ENCODE peak calls at places on chromosomes 3 and 15, in four cellular contexts. One of them, this sample, is unnamed.

GRCh38 chr15:74326759-74327158 is 40.7 kb downstream of the CYP11A1 start:
- DNase-seq in cardiac fibroblast: peak; percentile 27
- DNase-seq in fibroblast of lung: no peak
- DNase-seq in body of pancreas: no peak
- DNase-seq in this sample: peak; percentile 38

GRCh38 chr3:56923546-56924224 is 121.9 kb upstream of the ARHGEF3 start:
- DNase-seq in cardiac fibroblast: peak; percentile 89
- DNase-seq in fibroblast of lung: peak; percentile 41
- DNase-seq in body of pancreas: peak; percentile 23
- DNase-seq in this sample: peak; percentile 32

GRCh38 chr3:41674449-41674848 is 287.5 kb downstream of the ULK4 start:
- DNase-seq in cardiac fibroblast: no peak
- DNase-seq in fibroblast of lung: peak; percentile 33
- DNase-seq in body of pancreas: no peak
- DNase-seq in this sample: no peak

GRCh38 chr3:134663646-134664456 is 13.0 kb upstream of the KY start:
- DNase-seq in cardiac fibroblast: peak; percentile 46
- DNase-seq in fibroblast of lung: peak; percentile 62
- DNase-seq in body of pancreas: no peak
- DNase-seq in this sample: no peak

GRCh38 chr3:81270603-81271371 is 490.7 kb downstream of the GBE1 start:
- DNase-seq in cardiac fibroblast: no peak
- DNase-seq in fibroblast of lung: no peak
- DNase-seq in body of pancreas: no peak
- DNase-seq in this sample: no peak

GRCh38 chr15:98850991-98851776 is 156.4 kb downstream of the PGPEP1L start:
- DNase-seq in cardiac fibroblast: peak; percentile 82
- DNase-seq in fibroblast of lung: peak; percentile 60
- DNase-seq in body of pancreas: peak; percentile 71
- DNase-seq in this sample: peak; percentile 64

GRCh38 chr3:106860182-106860581 is 517.1 kb upstream of the CCDC54 start:
- DNase-seq in cardiac fibroblast: no peak
- DNase-seq in fibroblast of lung: no peak
- DNase-seq in body of pancreas: no peak
- DNase-seq in this sample: no peak

GRCh38 chr15:77496710-77497107 is 76.0 kb downstream of the HMG20A start:
- DNase-seq in cardiac fibroblast: peak; percentile 99
- DNase-seq in fibroblast of lung: peak; percentile 95
- DNase-seq in body of pancreas: peak; percentile 79
- DNase-seq in this sample: peak; percentile 96

GRCh38 chr3:161108840-161109239 is 3.7 kb upstream of the B3GALNT1 start:
- DNase-seq in cardiac fibroblast: no peak
- DNase-seq in fibroblast of lung: peak; percentile 51
- DNase-seq in body of pancreas: no peak
- DNase-seq in this sample: peak; percentile 87

GRCh38 chr3:104133630-104134029 is 1233.1 kb upstream of the ALCAM start:
- DNase-seq in cardiac fibroblast: no peak
- DNase-seq in fibroblast of lung: no peak
- DNase-seq in body of pancreas: no peak
- DNase-seq in this sample: no peak

GRCh38 chr3:46982581-46982980 is 3.1 kb downstream of the NBEAL2 start:
- DNase-seq in cardiac fibroblast: no peak
- DNase-seq in fibroblast of lung: no peak
- DNase-seq in body of pancreas: no peak
- DNase-seq in this sample: no peak

GRCh38 chr15:74370471-74370870 is 3.0 kb upstream of the CYP11A1 start:
- DNase-seq in cardiac fibroblast: no peak
- DNase-seq in fibroblast of lung: no peak
- DNase-seq in body of pancreas: no peak
- DNase-seq in this sample: no peak

GRCh38 chr3:171293142-171293782 is 166.9 kb downstream of the TNIK start:
- DNase-seq in cardiac fibroblast: no peak
- DNase-seq in fibroblast of lung: no peak
- DNase-seq in body of pancreas: no peak
- DNase-seq in this sample: no peak

GRCh38 chr15:77032052-77032646 is 37.2 kb downstream of the PSTPIP1 start:
- DNase-seq in cardiac fibroblast: no peak
- DNase-seq in fibroblast of lung: no peak
- DNase-seq in body of pancreas: no peak
- DNase-seq in this sample: no peak

GRCh38 chr3:16813336-16813735 is 71.4 kb upstream of the PLCL2 start:
- DNase-seq in cardiac fibroblast: no peak
- DNase-seq in fibroblast of lung: no peak
- DNase-seq in body of pancreas: no peak
- DNase-seq in this sample: no peak

GRCh38 chr3:73140772-73141434 is 79.4 kb downstream of the EBLN2 start:
- DNase-seq in cardiac fibroblast: no peak
- DNase-seq in fibroblast of lung: no peak
- DNase-seq in body of pancreas: no peak
- DNase-seq in this sample: no peak

GRCh38 chr3:22685598-22685997 is 517.5 kb upstream of the UBE2E2 start:
- DNase-seq in cardiac fibroblast: no peak
- DNase-seq in fibroblast of lung: no peak
- DNase-seq in body of pancreas: no peak
- DNase-seq in this sample: peak; percentile 8

GRCh38 chr15:60076055-60076454 is 71.9 kb downstream of the FOXB1 start:
- DNase-seq in cardiac fibroblast: no peak
- DNase-seq in fibroblast of lung: no peak
- DNase-seq in body of pancreas: no peak
- DNase-seq in this sample: no peak

GRCh38 chr15:60077581-60078359 is 73.7 kb downstream of the FOXB1 start:
- DNase-seq in cardiac fibroblast: no peak
- DNase-seq in fibroblast of lung: no peak
- DNase-seq in body of pancreas: no peak
- DNase-seq in this sample: no peak

GRCh38 chr15:60076582-60077263 is 72.6 kb downstream of the FOXB1 start:
- DNase-seq in cardiac fibroblast: no peak
- DNase-seq in fibroblast of lung: no peak
- DNase-seq in body of pancreas: no peak
- DNase-seq in this sample: no peak

GRCh38 chr15:60081976-60082375 is 77.9 kb downstream of the FOXB1 start:
- DNase-seq in cardiac fibroblast: no peak
- DNase-seq in fibroblast of lung: no peak
- DNase-seq in body of pancreas: no peak
- DNase-seq in this sample: no peak

GRCh38 chr15:60079210-60079609 is 75.1 kb downstream of the FOXB1 start:
- DNase-seq in cardiac fibroblast: peak; percentile 33
- DNase-seq in fibroblast of lung: no peak
- DNase-seq in body of pancreas: no peak
- DNase-seq in this sample: peak; percentile 24
- TF ChIP-seq CTCF in cardiac fibroblast: peak; percentile 48
- TF ChIP-seq CTCF in fibroblast of lung: peak; percentile 30
- TF ChIP-seq CTCF in body of pancreas: no peak
- TF ChIP-seq CTCF in this sample: no peak

GRCh38 chr3:120446891-120447668 is 3.7 kb downstream of the FSTL1 start:
- DNase-seq in cardiac fibroblast: no peak
- DNase-seq in fibroblast of lung: no peak
- DNase-seq in body of pancreas: no peak
- DNase-seq in this sample: no peak

GRCh38 chr3:120450914-120451669 is at the start of gene FSTL1:
- DNase-seq in cardiac fibroblast: peak; percentile 82
- DNase-seq in fibroblast of lung: peak; percentile 83
- DNase-seq in body of pancreas: no peak
- DNase-seq in this sample: peak; percentile 86

GRCh38 chr3:120449701-120450216 is 1.0 kb downstream of the FSTL1 start:
- DNase-seq in cardiac fibroblast: peak; percentile 68
- DNase-seq in fibroblast of lung: peak; percentile 71
- DNase-seq in body of pancreas: no peak
- DNase-seq in this sample: peak; percentile 83

GRCh38 chr3:120450261-120450913 is 405 bp downstream of the FSTL1 start:
- DNase-seq in cardiac fibroblast: peak; percentile 47
- DNase-seq in fibroblast of lung: no peak
- DNase-seq in body of pancreas: peak; percentile 35
- DNase-seq in this sample: peak; percentile 51

GRCh38 chr3:120448707-120449650 is 1.8 kb downstream of the FSTL1 start:
- DNase-seq in cardiac fibroblast: peak; percentile 77
- DNase-seq in fibroblast of lung: peak; percentile 95
- DNase-seq in body of pancreas: no peak
- DNase-seq in this sample: peak; percentile 79
- H3K4me3 ChIP-seq in cardiac fibroblast: peak overlapping the region; percentile 84
- H3K4me3 ChIP-seq in fibroblast of lung: peak overlapping the region; percentile 85
- H3K4me3 ChIP-seq in body of pancreas: no peak overlapping the region
- H3K4me3 ChIP-seq in this sample: peak overlapping the region; percentile 85

GRCh38 chr3:2392981-2393380 is 294.3 kb downstream of the CNTN4 start:
- DNase-seq in cardiac fibroblast: no peak
- DNase-seq in fibroblast of lung: no peak
- DNase-seq in body of pancreas: no peak
- DNase-seq in this sample: no peak

GRCh38 chr3:2391876-2392275 is 293.2 kb downstream of the CNTN4 start:
- DNase-seq in cardiac fibroblast: no peak
- DNase-seq in fibroblast of lung: no peak
- DNase-seq in body of pancreas: no peak
- DNase-seq in this sample: no peak

GRCh38 chr3:2390926-2391532 is 292.4 kb downstream of the CNTN4 start:
- DNase-seq in cardiac fibroblast: no peak
- DNase-seq in fibroblast of lung: no peak
- DNase-seq in body of pancreas: no peak
- DNase-seq in this sample: no peak
- TF ChIP-seq CTCF in cardiac fibroblast: no peak
- TF ChIP-seq CTCF in fibroblast of lung: no peak
- TF ChIP-seq CTCF in body of pancreas: no peak
- TF ChIP-seq CTCF in this sample: no peak

GRCh38 chr15:40558952-40559742 is 5.7 kb downstream of the CCDC32 start:
- DNase-seq in cardiac fibroblast: no peak
- DNase-seq in fibroblast of lung: no peak
- DNase-seq in body of pancreas: no peak
- DNase-seq in this sample: no peak
- H3K4me3 ChIP-seq in cardiac fibroblast: no peak overlapping the region
- H3K4me3 ChIP-seq in fibroblast of lung: no peak overlapping the region
- H3K4me3 ChIP-seq in body of pancreas: no peak overlapping the region
- H3K4me3 ChIP-seq in this sample: no peak overlapping the region

DNA sequence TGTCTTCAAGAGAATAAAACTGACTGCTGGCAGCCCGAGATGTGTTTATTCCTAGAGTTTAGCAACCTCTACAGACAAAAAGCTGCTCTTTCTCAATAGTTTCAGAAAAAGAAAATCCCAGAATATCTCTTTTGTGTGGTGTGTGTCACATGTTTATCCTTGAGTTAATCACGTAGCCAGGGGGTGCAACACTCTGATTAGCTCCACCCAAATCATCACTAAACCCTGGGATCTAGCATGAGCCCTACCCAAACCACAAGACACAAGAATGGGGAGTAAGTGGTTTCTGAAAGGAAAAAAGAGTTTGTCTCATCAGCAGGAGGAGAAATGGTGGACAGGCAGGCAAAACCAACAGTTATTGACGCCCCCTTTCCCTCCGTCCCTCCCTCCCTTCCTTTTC is 78.5 kb upstream of the AGBL1 start:
- DNase-seq in cardiac fibroblast: no peak
- DNase-seq in fibroblast of lung: peak; percentile 71
- DNase-seq in body of pancreas: no peak
- DNase-seq in this sample: no peak
- TF ChIP-seq CTCF in cardiac fibroblast: no peak
- TF ChIP-seq CTCF in fibroblast of lung: no peak
- TF ChIP-seq CTCF in body of pancreas: no peak
- TF ChIP-seq CTCF in this sample: no peak

DNA sequence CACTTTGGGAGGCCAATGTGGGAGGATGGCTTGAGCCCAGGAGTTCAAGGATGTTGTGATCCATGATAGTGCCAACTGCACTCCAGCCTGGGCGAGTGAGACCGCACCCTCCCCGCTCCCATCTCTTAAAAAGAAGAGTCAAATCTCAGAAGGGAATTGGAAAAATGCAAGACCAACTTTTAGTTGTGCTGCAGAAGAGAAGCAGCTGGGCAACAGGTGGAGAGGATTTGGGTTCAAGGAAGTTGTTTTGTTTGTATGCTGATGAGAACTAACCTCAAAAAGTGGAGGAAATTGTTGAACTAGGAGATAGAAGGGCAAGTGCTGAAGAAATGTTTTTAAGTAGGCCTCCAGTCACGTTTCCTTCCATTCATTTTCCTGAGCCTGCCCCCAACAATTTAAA is 12.8 kb upstream of the PDCD7 start:
- DNase-seq in cardiac fibroblast: no peak
- DNase-seq in fibroblast of lung: no peak
- DNase-seq in body of pancreas: no peak
- DNase-seq in this sample: no peak
- H3K4me3 ChIP-seq in cardiac fibroblast: no peak overlapping the region
- H3K4me3 ChIP-seq in fibroblast of lung: no peak overlapping the region
- H3K4me3 ChIP-seq in body of pancreas: no peak overlapping the region
- H3K4me3 ChIP-seq in this sample: no peak overlapping the region

GRCh38 chr15:59814409-59814808 is 125.3 kb upstream of the BNIP2 start:
- DNase-seq in cardiac fibroblast: no peak
- DNase-seq in fibroblast of lung: no peak
- DNase-seq in body of pancreas: no peak
- DNase-seq in this sample: no peak

GRCh38 chr15:59817834-59818233 is 128.7 kb upstream of the BNIP2 start:
- DNase-seq in cardiac fibroblast: no peak
- DNase-seq in fibroblast of lung: no peak
- DNase-seq in body of pancreas: no peak
- DNase-seq in this sample: no peak

DNA sequence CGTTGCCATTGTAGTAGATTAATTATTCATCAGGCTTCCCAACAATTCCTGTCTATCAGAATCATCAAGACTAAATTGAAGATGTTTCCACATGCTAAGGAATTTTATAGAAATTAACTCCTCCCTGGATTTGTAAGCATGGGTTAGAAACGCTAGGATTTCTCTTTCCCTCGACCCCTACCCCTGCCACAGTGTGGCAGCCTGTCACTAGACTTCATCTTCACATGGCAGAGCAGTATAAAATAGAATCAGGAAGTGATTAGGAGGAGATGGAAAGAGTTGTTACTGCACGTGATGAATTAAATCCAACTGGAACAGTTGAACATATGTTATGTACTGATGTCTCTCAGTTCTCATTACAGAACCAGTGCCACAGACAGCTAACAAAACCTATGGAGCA is 129.9 kb upstream of the BNIP2 start:
- DNase-seq in cardiac fibroblast: no peak
- DNase-seq in fibroblast of lung: no peak
- DNase-seq in body of pancreas: no peak
- DNase-seq in this sample: no peak
- TF ChIP-seq CTCF in cardiac fibroblast: no peak
- TF ChIP-seq CTCF in fibroblast of lung: no peak
- TF ChIP-seq CTCF in body of pancreas: no peak
- TF ChIP-seq CTCF in this sample: no peak

This sample was measured in foreskin fibroblast.